ENCODE peak calls at places on chromosomes 16 and 17, in eight cellular contexts. One of them, this sample, is unnamed.

GRCh38 chr16:14302399-14303181 is 231.5 kb downstream of the MRTFB start:
- DNase-seq in NCI-H446 treated with DMSO at 0.1 percent for 48 hours: no peak
- DNase-seq in fibroblast of gingiva: no peak
- DNase-seq in HEK293T: peak; percentile 53
- DNase-seq in HS-5: no peak
- DNase-seq in foreskin fibroblast: peak; percentile 52
- DNase-seq in tibial artery: no peak
- DNase-seq in erythroblast: peak; percentile 22
- DNase-seq in this sample: peak; percentile 54

GRCh38 chr16:70703041-70703834 is 17.4 kb upstream of the MTSS2 start:
- DNase-seq in NCI-H446 treated with DMSO at 0.1 percent for 48 hours: peak; percentile 72
- DNase-seq in fibroblast of gingiva: peak; percentile 99
- DNase-seq in HEK293T: peak; percentile 38
- DNase-seq in HS-5: peak; percentile 54
- DNase-seq in foreskin fibroblast: peak; percentile 97
- DNase-seq in tibial artery: peak; percentile 82
- DNase-seq in erythroblast: no peak
- DNase-seq in this sample: peak; percentile 38

GRCh38 chr17:65690626-65691310 is 129.3 kb upstream of the AXIN2 start:
- DNase-seq in NCI-H446 treated with DMSO at 0.1 percent for 48 hours: no peak
- DNase-seq in fibroblast of gingiva: no peak
- DNase-seq in HEK293T: no peak
- DNase-seq in HS-5: no peak
- DNase-seq in foreskin fibroblast: no peak
- DNase-seq in tibial artery: no peak
- DNase-seq in erythroblast: no peak
- DNase-seq in this sample: no peak

GRCh38 chr17:1055751-1056645 is 59.1 kb downstream of the TIMM22 start:
- DNase-seq in NCI-H446 treated with DMSO at 0.1 percent for 48 hours: no peak
- DNase-seq in fibroblast of gingiva: peak; percentile 48
- DNase-seq in HEK293T: peak; percentile 86
- DNase-seq in HS-5: no peak
- DNase-seq in foreskin fibroblast: peak; percentile 82
- DNase-seq in tibial artery: peak; percentile 72
- DNase-seq in erythroblast: peak; percentile 50
- DNase-seq in this sample: peak; percentile 71

GRCh38 chr17:70159980-70160379 is 9.4 kb upstream of the KCNJ2 start:
- DNase-seq in NCI-H446 treated with DMSO at 0.1 percent for 48 hours: no peak
- DNase-seq in fibroblast of gingiva: no peak
- DNase-seq in HEK293T: no peak
- DNase-seq in HS-5: no peak
- DNase-seq in foreskin fibroblast: no peak
- DNase-seq in tibial artery: no peak
- DNase-seq in erythroblast: no peak
- DNase-seq in this sample: no peak

GRCh38 chr16:48126801-48127644 is 28.8 kb downstream of the ABCC12 start:
- DNase-seq in NCI-H446 treated with DMSO at 0.1 percent for 48 hours: no peak
- DNase-seq in fibroblast of gingiva: peak; percentile 93
- DNase-seq in HEK293T: no peak
- DNase-seq in HS-5: peak; percentile 44
- DNase-seq in foreskin fibroblast: peak; percentile 96
- DNase-seq in tibial artery: no peak
- DNase-seq in erythroblast: no peak
- DNase-seq in this sample: no peak

GRCh38 chr17:34579017-34579946 is at the start of gene TMEM132E:
- DNase-seq in NCI-H446 treated with DMSO at 0.1 percent for 48 hours: no peak
- DNase-seq in fibroblast of gingiva: no peak
- DNase-seq in HEK293T: peak; percentile 19
- DNase-seq in HS-5: no peak
- DNase-seq in foreskin fibroblast: peak; percentile 50
- DNase-seq in tibial artery: peak; percentile 30
- DNase-seq in erythroblast: no peak
- DNase-seq in this sample: no peak

GRCh38 chr17:2853722-2854580 is 57.7 kb downstream of the RAP1GAP2 start:
- DNase-seq in NCI-H446 treated with DMSO at 0.1 percent for 48 hours: no peak
- DNase-seq in fibroblast of gingiva: no peak
- DNase-seq in HEK293T: peak; percentile 54
- DNase-seq in HS-5: no peak
- DNase-seq in foreskin fibroblast: peak; percentile 50
- DNase-seq in tibial artery: no peak
- DNase-seq in erythroblast: no peak
- DNase-seq in this sample: no peak

GRCh38 chr16:4512473-4512872 is 26.1 kb downstream of the CDIP1 start:
- DNase-seq in NCI-H446 treated with DMSO at 0.1 percent for 48 hours: no peak
- DNase-seq in fibroblast of gingiva: no peak
- DNase-seq in HEK293T: no peak
- DNase-seq in HS-5: no peak
- DNase-seq in foreskin fibroblast: no peak
- DNase-seq in tibial artery: no peak
- DNase-seq in erythroblast: no peak
- DNase-seq in this sample: no peak

GRCh38 chr17:15341385-15341849 is at the start of gene TEKT3:
- DNase-seq in NCI-H446 treated with DMSO at 0.1 percent for 48 hours: no peak
- DNase-seq in fibroblast of gingiva: peak; percentile 58
- DNase-seq in HEK293T: peak; percentile 72
- DNase-seq in HS-5: peak; percentile 24
- DNase-seq in foreskin fibroblast: peak; percentile 87
- DNase-seq in tibial artery: peak; percentile 85
- DNase-seq in erythroblast: peak; percentile 41
- DNase-seq in this sample: peak; percentile 51

GRCh38 chr16:57591870-57592485 is 36.5 kb upstream of the ADGRG1 start:
- DNase-seq in NCI-H446 treated with DMSO at 0.1 percent for 48 hours: no peak
- DNase-seq in fibroblast of gingiva: no peak
- DNase-seq in HEK293T: no peak
- DNase-seq in HS-5: no peak
- DNase-seq in foreskin fibroblast: no peak
- DNase-seq in tibial artery: no peak
- DNase-seq in erythroblast: no peak
- DNase-seq in this sample: no peak

GRCh38 chr17:42457107-42457787 is 1.4 kb upstream of the ATP6V0A1 start:
- DNase-seq in NCI-H446 treated with DMSO at 0.1 percent for 48 hours: no peak
- DNase-seq in fibroblast of gingiva: no peak
- DNase-seq in HEK293T: no peak
- DNase-seq in HS-5: no peak
- DNase-seq in foreskin fibroblast: no peak
- DNase-seq in tibial artery: no peak
- DNase-seq in erythroblast: no peak
- DNase-seq in this sample: no peak

GRCh38 chr17:67441052-67441738 is 64.1 kb downstream of the PITPNC1 start:
- DNase-seq in NCI-H446 treated with DMSO at 0.1 percent for 48 hours: no peak
- DNase-seq in fibroblast of gingiva: peak; percentile 38
- DNase-seq in HEK293T: no peak
- DNase-seq in HS-5: peak; percentile 4
- DNase-seq in foreskin fibroblast: peak; percentile 84
- DNase-seq in tibial artery: no peak
- DNase-seq in erythroblast: no peak
- DNase-seq in this sample: no peak

GRCh38 chr17:74446551-74447500 is 14.9 kb downstream of the GPRC5C start:
- DNase-seq in NCI-H446 treated with DMSO at 0.1 percent for 48 hours: peak; percentile 44
- DNase-seq in fibroblast of gingiva: no peak
- DNase-seq in HEK293T: no peak
- DNase-seq in HS-5: no peak
- DNase-seq in foreskin fibroblast: no peak
- DNase-seq in tibial artery: peak; percentile 88
- DNase-seq in erythroblast: no peak
- DNase-seq in this sample: no peak

GRCh38 chr16:51553314-51553713 is 402.2 kb upstream of the SALL1 start:
- DNase-seq in NCI-H446 treated with DMSO at 0.1 percent for 48 hours: no peak
- DNase-seq in fibroblast of gingiva: no peak
- DNase-seq in HEK293T: no peak
- DNase-seq in HS-5: no peak
- DNase-seq in foreskin fibroblast: peak; percentile 22
- DNase-seq in tibial artery: no peak
- DNase-seq in erythroblast: no peak
- DNase-seq in this sample: no peak

GRCh38 chr16:86934581-86935322 is 356.4 kb downstream of the FOXL1 start:
- DNase-seq in NCI-H446 treated with DMSO at 0.1 percent for 48 hours: no peak
- DNase-seq in fibroblast of gingiva: no peak
- DNase-seq in HEK293T: no peak
- DNase-seq in HS-5: no peak
- DNase-seq in foreskin fibroblast: no peak
- DNase-seq in tibial artery: no peak
- DNase-seq in erythroblast: no peak
- DNase-seq in this sample: no peak

GRCh38 chr17:81364278-81365147 is 30.7 kb upstream of the BAHCC1 start:
- DNase-seq in NCI-H446 treated with DMSO at 0.1 percent for 48 hours: no peak
- DNase-seq in fibroblast of gingiva: no peak
- DNase-seq in HEK293T: no peak
- DNase-seq in HS-5: no peak
- DNase-seq in foreskin fibroblast: no peak
- DNase-seq in tibial artery: no peak
- DNase-seq in erythroblast: no peak
- DNase-seq in this sample: no peak

GRCh38 chr17:49576121-49576905 is 642 bp downstream of the NXPH3 start:
- DNase-seq in NCI-H446 treated with DMSO at 0.1 percent for 48 hours: no peak
- DNase-seq in fibroblast of gingiva: peak; percentile 39
- DNase-seq in HEK293T: peak; percentile 73
- DNase-seq in HS-5: no peak
- DNase-seq in foreskin fibroblast: peak; percentile 77
- DNase-seq in tibial artery: peak; percentile 66
- DNase-seq in erythroblast: peak; percentile 28
- DNase-seq in this sample: peak; percentile 47

GRCh38 chr16:35215287-35215686 is 1755.9 kb downstream of the TP53TG3F start:
- DNase-seq in NCI-H446 treated with DMSO at 0.1 percent for 48 hours: no peak
- DNase-seq in fibroblast of gingiva: no peak
- DNase-seq in HEK293T: no peak
- DNase-seq in HS-5: no peak
- DNase-seq in foreskin fibroblast: no peak
- DNase-seq in tibial artery: no peak
- DNase-seq in erythroblast: no peak
- DNase-seq in this sample: no peak

GRCh38 chr16:68290455-68290854 is 20.3 kb downstream of the SLC7A6OS start:
- DNase-seq in NCI-H446 treated with DMSO at 0.1 percent for 48 hours: no peak
- DNase-seq in fibroblast of gingiva: no peak
- DNase-seq in HEK293T: no peak
- DNase-seq in HS-5: no peak
- DNase-seq in foreskin fibroblast: no peak
- DNase-seq in tibial artery: no peak
- DNase-seq in erythroblast: no peak
- DNase-seq in this sample: no peak

GRCh38 chr17:2084129-2084765 is 29.3 kb downstream of the HIC1 start:
- DNase-seq in NCI-H446 treated with DMSO at 0.1 percent for 48 hours: no peak
- DNase-seq in fibroblast of gingiva: peak; percentile 63
- DNase-seq in HEK293T: no peak
- DNase-seq in HS-5: no peak
- DNase-seq in foreskin fibroblast: peak; percentile 93
- DNase-seq in tibial artery: peak; percentile 80
- DNase-seq in erythroblast: no peak
- DNase-seq in this sample: peak; percentile 56

GRCh38 chr17:73182616-73183310 is 10.1 kb upstream of the COG1 start:
- DNase-seq in NCI-H446 treated with DMSO at 0.1 percent for 48 hours: peak; percentile 84
- DNase-seq in fibroblast of gingiva: no peak
- DNase-seq in HEK293T: no peak
- DNase-seq in HS-5: no peak
- DNase-seq in foreskin fibroblast: no peak
- DNase-seq in tibial artery: no peak
- DNase-seq in erythroblast: no peak
- DNase-seq in this sample: no peak

GRCh38 chr17:69424287-69425041 is 10.0 kb downstream of the MAP2K6 start:
- DNase-seq in NCI-H446 treated with DMSO at 0.1 percent for 48 hours: no peak
- DNase-seq in fibroblast of gingiva: no peak
- DNase-seq in HEK293T: no peak
- DNase-seq in HS-5: no peak
- DNase-seq in foreskin fibroblast: no peak
- DNase-seq in tibial artery: no peak
- DNase-seq in erythroblast: no peak
- DNase-seq in this sample: no peak

GRCh38 chr16:27828671-27829070 is 234.8 kb downstream of the GSG1L start:
- DNase-seq in NCI-H446 treated with DMSO at 0.1 percent for 48 hours: no peak
- DNase-seq in fibroblast of gingiva: no peak
- DNase-seq in HEK293T: no peak
- DNase-seq in HS-5: no peak
- DNase-seq in foreskin fibroblast: no peak
- DNase-seq in tibial artery: no peak
- DNase-seq in erythroblast: no peak
- DNase-seq in this sample: no peak

GRCh38 chr17:1643293-1643998 is 2.1 kb downstream of the SCARF1 start:
- DNase-seq in NCI-H446 treated with DMSO at 0.1 percent for 48 hours: no peak
- DNase-seq in fibroblast of gingiva: no peak
- DNase-seq in HEK293T: peak; percentile 73
- DNase-seq in HS-5: no peak
- DNase-seq in foreskin fibroblast: peak; percentile 50
- DNase-seq in tibial artery: no peak
- DNase-seq in erythroblast: peak; percentile 68
- DNase-seq in this sample: no peak

GRCh38 chr17:44272321-44272951 is 4.5 kb upstream of the SLC4A1 start:
- DNase-seq in NCI-H446 treated with DMSO at 0.1 percent for 48 hours: no peak
- DNase-seq in fibroblast of gingiva: no peak
- DNase-seq in HEK293T: no peak
- DNase-seq in HS-5: no peak
- DNase-seq in foreskin fibroblast: no peak
- DNase-seq in tibial artery: no peak
- DNase-seq in erythroblast: no peak
- DNase-seq in this sample: no peak

GRCh38 chr16:11472851-11473250 is 113.9 kb downstream of the LITAF start:
- DNase-seq in NCI-H446 treated with DMSO at 0.1 percent for 48 hours: no peak
- DNase-seq in fibroblast of gingiva: no peak
- DNase-seq in HEK293T: no peak
- DNase-seq in HS-5: no peak
- DNase-seq in foreskin fibroblast: no peak
- DNase-seq in tibial artery: no peak
- DNase-seq in erythroblast: no peak
- DNase-seq in this sample: no peak

GRCh38 chr16:82262244-82262643 is 92.2 kb upstream of the MPHOSPH6 start:
- DNase-seq in NCI-H446 treated with DMSO at 0.1 percent for 48 hours: no peak
- DNase-seq in fibroblast of gingiva: no peak
- DNase-seq in HEK293T: no peak
- DNase-seq in HS-5: no peak
- DNase-seq in foreskin fibroblast: no peak
- DNase-seq in tibial artery: no peak
- DNase-seq in erythroblast: no peak
- DNase-seq in this sample: no peak

GRCh38 chr17:61389670-61390478 is 9.8 kb upstream of the TBX2 start:
- DNase-seq in NCI-H446 treated with DMSO at 0.1 percent for 48 hours: no peak
- DNase-seq in fibroblast of gingiva: peak; percentile 36
- DNase-seq in HEK293T: peak; percentile 81
- DNase-seq in HS-5: no peak
- DNase-seq in foreskin fibroblast: peak; percentile 61
- DNase-seq in tibial artery: no peak
- DNase-seq in erythroblast: no peak
- DNase-seq in this sample: peak; percentile 75

GRCh38 chr17:42129109-42129837 is 6.7 kb downstream of the HSPB9 start:
- DNase-seq in NCI-H446 treated with DMSO at 0.1 percent for 48 hours: no peak
- DNase-seq in fibroblast of gingiva: no peak
- DNase-seq in HEK293T: no peak
- DNase-seq in HS-5: no peak
- DNase-seq in foreskin fibroblast: no peak
- DNase-seq in tibial artery: peak; percentile 51
- DNase-seq in erythroblast: no peak
- DNase-seq in this sample: no peak

GRCh38 chr16:48720266-48720665 is 110.3 kb upstream of the N4BP1 start:
- DNase-seq in NCI-H446 treated with DMSO at 0.1 percent for 48 hours: no peak
- DNase-seq in fibroblast of gingiva: no peak
- DNase-seq in HEK293T: peak; percentile 21
- DNase-seq in HS-5: no peak
- DNase-seq in foreskin fibroblast: no peak
- DNase-seq in tibial artery: no peak
- DNase-seq in erythroblast: no peak
- DNase-seq in this sample: no peak

GRCh38 chr17:28078443-28079229 is 36.2 kb downstream of the NLK start:
- DNase-seq in NCI-H446 treated with DMSO at 0.1 percent for 48 hours: no peak
- DNase-seq in fibroblast of gingiva: no peak
- DNase-seq in HEK293T: no peak
- DNase-seq in HS-5: no peak
- DNase-seq in foreskin fibroblast: no peak
- DNase-seq in tibial artery: no peak
- DNase-seq in erythroblast: peak; percentile 46
- DNase-seq in this sample: no peak

GRCh38 chr17:77681820-77682219 is 276.7 kb upstream of the TNRC6C start:
- DNase-seq in NCI-H446 treated with DMSO at 0.1 percent for 48 hours: peak; percentile 80
- DNase-seq in fibroblast of gingiva: peak; percentile 18
- DNase-seq in HEK293T: no peak
- DNase-seq in HS-5: no peak
- DNase-seq in foreskin fibroblast: peak; percentile 65
- DNase-seq in tibial artery: no peak
- DNase-seq in erythroblast: no peak
- DNase-seq in this sample: no peak

GRCh38 chr17:34974794-34975428 is 5.4 kb upstream of the LIG3 start:
- DNase-seq in NCI-H446 treated with DMSO at 0.1 percent for 48 hours: no peak
- DNase-seq in fibroblast of gingiva: no peak
- DNase-seq in HEK293T: no peak
- DNase-seq in HS-5: no peak
- DNase-seq in foreskin fibroblast: no peak
- DNase-seq in tibial artery: no peak
- DNase-seq in erythroblast: no peak
- DNase-seq in this sample: no peak

This sample was measured in K562.